ENCODE peak calls at places on chromosomes 2 and 18, in seven cellular contexts. Z, J, T, M, D, W and F are unnamed samples.

GRCh38 chr18:51107082-51107481 is 77.1 kb downstream of the SMAD4 start:
- DNase-seq in T (no peak), W (no peak), D (no peak), J (no peak), M (no peak), Z (no peak), F (no peak)

GRCh38 chr18:3593381-3593903 is 143.5 kb downstream of the TGIF1 start:
- DNase-seq in J (peak), M (no peak), W (no peak), Z (peak), T (peak), D (peak), F (peak)

GRCh38 chr2:197873293-197873701 is 68.9 kb downstream of the PLCL1 start:
- DNase-seq in Z (no peak), W (no peak), M (no peak), D (peak), J (no peak), T (no peak), F (peak)

GRCh38 chr2:151363709-151364108 is 6.3 kb downstream of the TNFAIP6 start:
- DNase-seq in M (peak), Z (peak), D (peak), W (peak), J (no peak), T (peak), F (no peak)

GRCh38 chr18:40866013-40866644 is 1088.9 kb upstream of the PIK3C3 start:
- DNase-seq in D (no peak), T (no peak), J (no peak), M (no peak), Z (no peak), W (no peak), F (no peak)

GRCh38 chr18:967037-967576 is 62.4 kb downstream of the ADCYAP1 start:
- DNase-seq in M (no peak), T (no peak), D (no peak), Z (no peak), W (no peak), J (no peak), F (no peak)

GRCh38 chr2:154375625-154376020 is 322.9 kb upstream of the KCNJ3 start:
- DNase-seq in Z (no peak), M (no peak), W (no peak), T (no peak), J (peak), D (peak), F (peak)

GRCh38 chr2:39542523-39542922 is 105.4 kb upstream of the MAP4K3 start:
- DNase-seq in T (no peak), D (peak), W (no peak), M (no peak), J (no peak), Z (no peak), F (no peak)

GRCh38 chr2:113979172-113980128 is 89.6 kb downstream of the ACTR3 start:
- DNase-seq in T (no peak), W (no peak), J (no peak), D (no peak), M (no peak), Z (no peak), F (no peak)

GRCh38 chr2:160429248-160430000 is 64.2 kb downstream of the RBMS1 start:
- DNase-seq in W (no peak), Z (no peak), T (no peak), J (peak), M (no peak), D (peak), F (no peak)

GRCh38 chr2:173126819-173127218 is 51.2 kb downstream of the MAP3K20 start:
- DNase-seq in W (no peak), T (no peak), M (no peak), Z (no peak), D (no peak), J (no peak), F (no peak)

GRCh38 chr18:58228762-58229161 is 184.7 kb downstream of the NEDD4L start:
- DNase-seq in Z (no peak), T (no peak), W (no peak), M (no peak), D (no peak), J (no peak), F (no peak)

GRCh38 chr2:98929920-98930319 is 6.1 kb downstream of the CRACDL start:
- DNase-seq in D (no peak), J (no peak), W (no peak), T (no peak), Z (no peak), M (no peak), F (no peak)

GRCh38 chr2:96146881-96147592 is 1.8 kb upstream of the DUSP2 start:
- DNase-seq in T (no peak), J (no peak), W (no peak), D (no peak), M (peak), Z (no peak), F (no peak)

GRCh38 chr2:197378494-197378972 is 56.3 kb downstream of the SF3B1 start:
- DNase-seq in Z (no peak), T (peak), M (peak), J (peak), W (no peak), D (peak), F (peak)

GRCh38 chr2:95730813-95731212 is 139.0 kb downstream of the TRIM43 start:
- DNase-seq in M (no peak), Z (no peak), D (no peak), J (no peak), W (no peak), T (no peak), F (no peak)

GRCh38 chr2:135744761-135745314 is 3.2 kb downstream of the UBXN4 start:
- DNase-seq in M (no peak), T (no peak), Z (no peak), J (peak), W (no peak), D (peak), F (peak)

GRCh38 chr2:68009526-68009925 is 53.3 kb downstream of the C1D start:
- DNase-seq in W (no peak), M (no peak), D (no peak), T (no peak), J (no peak), Z (no peak), F (no peak)

GRCh38 chr2:113240150-113240914 is 38.4 kb downstream of the PAX8 start:
- DNase-seq in J (peak), Z (no peak), W (peak), M (peak), D (peak), T (peak), F (peak)

GRCh38 chr2:138059967-138060635 is 95.8 kb downstream of the HNMT start:
- DNase-seq in T (peak), D (peak), Z (no peak), J (no peak), M (peak), W (peak), F (peak)

GRCh38 chr2:227043981-227044380 is 120.0 kb downstream of the COL4A4 start:
- DNase-seq in D (no peak), J (no peak), T (no peak), M (no peak), Z (no peak), W (no peak), F (no peak)

GRCh38 chr18:67104700-67105284 is 411.7 kb downstream of the DSEL start:
- DNase-seq in M (peak), D (peak), T (peak), W (peak), Z (peak), J (peak), F (peak)

GRCh38 chr18:77397056-77397455 is 147.4 kb downstream of the GALR1 start:
- DNase-seq in J (no peak), Z (no peak), M (no peak), W (no peak), D (no peak), T (no peak), F (no peak)

GRCh38 chr2:220320326-220320725 is 692.9 kb downstream of the SLC4A3 start:
- DNase-seq in T (no peak), D (peak), W (no peak), Z (no peak), M (no peak), J (no peak), F (no peak)

GRCh38 chr2:121365061-121365460 is 80.1 kb upstream of the TFCP2L1 start:
- DNase-seq in W (no peak), Z (no peak), D (no peak), T (no peak), M (no peak), J (no peak), F (no peak)

GRCh38 chr2:149738771-149739170 is 151.2 kb upstream of the MMADHC start:
- DNase-seq in D (peak), J (no peak), W (no peak), Z (no peak), M (no peak), T (no peak), F (no peak)

GRCh38 chr2:120438301-120439066 is 92.5 kb downstream of the INHBB start:
- DNase-seq in W (no peak), Z (no peak), D (no peak), J (no peak), M (no peak), T (no peak), F (no peak)

GRCh38 chr2:10584843-10585475 is 104.8 kb downstream of the NOL10 start:
- DNase-seq in Z (no peak), T (no peak), W (no peak), J (peak), M (no peak), D (peak), F (peak)

GRCh38 chr2:8794923-8795825 is 42.2 kb downstream of the KIDINS220 start:
- DNase-seq in T (no peak), D (peak), J (no peak), Z (no peak), M (no peak), W (no peak), F (peak)

GRCh38 chr2:71901466-71901865 is 246.2 kb downstream of the CYP26B1 start:
- DNase-seq in M (no peak), Z (no peak), W (no peak), J (no peak), T (no peak), D (no peak), F (no peak)

GRCh38 chr2:5164806-5165525 is 527.2 kb upstream of the SOX11 start:
- DNase-seq in W (no peak), Z (no peak), M (no peak), J (peak), T (no peak), D (peak), F (no peak)

GRCh38 chr2:46306320-46306719 is 9.1 kb downstream of the EPAS1 start:
- DNase-seq in M (no peak), W (no peak), J (no peak), D (no peak), Z (no peak), T (no peak), F (no peak)

GRCh38 chr18:79405019-79405780 is 9.5 kb downstream of the NFATC1 start:
- DNase-seq in W (no peak), T (peak), J (no peak), Z (no peak), D (no peak), M (peak), F (no peak)

GRCh38 chr2:199463000-199463692 is 5.4 kb upstream of the SATB2 start:
- DNase-seq in Z (no peak), W (no peak), T (peak), D (peak), J (peak), M (peak), F (peak)

GRCh38 chr2:1937066-1937465 is 192.8 kb upstream of the PXDN start:
- DNase-seq in M (no peak), T (no peak), Z (no peak), D (no peak), W (no peak), J (no peak), F (no peak)